ENCODE peak calls at places on chromosome X, in six cellular contexts. H is mesothelial cell of epicardium; T is cardiac muscle cell; U is suprapubic skin; K is T-helper 2 cell treated with Interferon-gamma antibody and Interleukin-4, amounts not matched to agents 5 μg/mL and 100 μg/mL, for 36 hours; F is HT1080. M is an unnamed sample.

GRCh38 chrX:23008431-23009099 is 8.8 kb downstream of the DDX53 start:
- DNase-seq in H (no peak), T (peak), U (no peak), K (no peak), F (peak), M (peak)

GRCh38 chrX:107766470-107767140 is 9.0 kb downstream of the TSC22D3 start:
- DNase-seq in H (no peak), T (no peak), U (no peak), K (no peak), F (peak), M (no peak)

GRCh38 chrX:24148535-24149345 is 789 bp upstream of the ZFX start:
- DNase-seq in H (no peak), T (no peak), U (no peak), K (no peak), F (peak), M (no peak)

GRCh38 chrX:32289356-32289755 is 922.0 kb downstream of the DMD start:
- DNase-seq in H (no peak), T (no peak), U (no peak), K (no peak), F (no peak), M (no peak)

GRCh38 chrX:14779589-14779988 is 93.3 kb downstream of the FANCB start:
- DNase-seq in H (no peak), T (no peak), U (no peak), K (no peak), F (no peak), M (no peak)

GRCh38 chrX:132414404-132414803 is 74.4 kb downstream of the MBNL3 start:
- DNase-seq in H (no peak), T (no peak), U (no peak), K (no peak), F (no peak), M (no peak)

GRCh38 chrX:136209016-136209738 is 42.0 kb downstream of the MAP7D3 start:
- DNase-seq in H (no peak), T (peak), U (no peak), K (no peak), F (peak), M (peak)

GRCh38 chrX:35439692-35440091 is 358.4 kb upstream of the MAGEB16 start:
- DNase-seq in H (no peak), T (no peak), U (no peak), K (no peak), F (no peak), M (no peak)

GRCh38 chrX:63350551-63350950 is 581 bp downstream of the SPIN4 start:
- DNase-seq in H (peak), T (peak), U (no peak), K (peak), F (peak), M (peak)

GRCh38 chrX:79444694-79445093 is 77.6 kb upstream of the ITM2A start:
- DNase-seq in H (no peak), T (no peak), U (no peak), K (no peak), F (no peak), M (no peak)

GRCh38 chrX:48491809-48492208 is 15.8 kb downstream of the FTSJ1 start:
- DNase-seq in H (no peak), T (no peak), U (no peak), K (no peak), F (no peak), M (no peak)

GRCh38 chrX:110287605-110288004 is 30.3 kb downstream of the AMMECR1 start:
- DNase-seq in H (no peak), T (no peak), U (no peak), K (no peak), F (no peak), M (no peak)

GRCh38 chrX:93585661-93586060 is 87.7 kb downstream of the NAP1L3 start:
- DNase-seq in H (no peak), T (no peak), U (no peak), K (no peak), F (peak), M (no peak)

GRCh38 chrX:48695524-48695875 is 1.0 kb upstream of the SUV39H1 start:
- DNase-seq in H (no peak), T (no peak), U (no peak), K (no peak), F (peak), M (no peak)

GRCh38 chrX:18424482-18425198 is 768 bp upstream of the CDKL5 start:
- DNase-seq in H (peak), T (peak), U (no peak), K (no peak), F (peak), M (peak)

GRCh38 chrX:65668362-65669310 is 1.2 kb downstream of the MSN start:
- DNase-seq in H (no peak), T (peak), U (no peak), K (peak), F (peak), M (no peak)

GRCh38 chrX:13051529-13052172 is 7.2 kb upstream of the FAM9C start:
- DNase-seq in H (no peak), T (no peak), U (no peak), K (no peak), F (no peak), M (no peak)

GRCh38 chrX:31497086-31497485 is 425.2 kb upstream of the FTHL17 start:
- DNase-seq in H (no peak), T (no peak), U (no peak), K (no peak), F (peak), M (no peak)

GRCh38 chrX:108036298-108036973 is 8.4 kb upstream of the VSIG1 start:
- DNase-seq in H (no peak), T (no peak), U (no peak), K (no peak), F (peak), M (no peak)